ENCODE peak calls at places on chromosomes 4 and X, in nine cellular contexts. M is HCT116, Z is posterior vena cava, J is hypothalamus, O is upper lobe of right lung, S is tibial nerve, U is neural progenitor cell, I is left lung, X is ELF-1. P is an unnamed sample.

GRCh38 chr4:157961591-157961990 is 211.2 kb downstream of the GASK1B start:
- DNase-seq in M (no peak), Z (no peak), J (no peak), O (no peak), S (no peak), U (no peak), I (no peak), X (no peak), P (no peak)

GRCh38 chr4:5266991-5267390 is 215.7 kb downstream of the STK32B start:
- DNase-seq in M (no peak), Z (no peak), J (no peak), O (no peak), S (no peak), U (no peak), I (no peak), X (no peak), P (no peak)

GRCh38 chr4:82688091-82688815 is 110.3 kb downstream of the SCD5 start:
- DNase-seq in M (no peak), Z (no peak), J (no peak), O (no peak), S (no peak), U (no peak), I (no peak), X (no peak), P (no peak)

GRCh38 chrX:49291615-49292337 is 11.7 kb upstream of the GAGE10 start:
- DNase-seq in M (peak), Z (peak), J (peak), O (peak), S (peak), U (peak), I (peak), X (peak), P (peak)

GRCh38 chr4:177272007-177272406 is 37.7 kb upstream of the NEIL3 start:
- DNase-seq in M (no peak), Z (no peak), J (no peak), O (no peak), S (no peak), U (no peak), I (no peak), X (no peak), P (no peak)

GRCh38 chr4:183722738-183723560 is 63.9 kb downstream of the TRAPPC11 start:
- DNase-seq in M (no peak), Z (peak), J (peak), O (peak), S (no peak), U (peak), I (peak), X (peak), P (peak)

GRCh38 chr4:83248486-83248885 is 36.1 kb downstream of the COQ2 start:
- DNase-seq in M (no peak), Z (no peak), J (no peak), O (no peak), S (no peak), U (no peak), I (no peak), X (no peak), P (no peak)

GRCh38 chr4:32462944-32463343 is 1742.8 kb downstream of the PCDH7 start:
- DNase-seq in M (peak), Z (no peak), J (no peak), O (no peak), S (no peak), U (peak), I (no peak), X (no peak), P (no peak)

GRCh38 chr4:152328595-152328994 is 207.3 kb downstream of the FBXW7 start:
- DNase-seq in M (peak), Z (no peak), J (no peak), O (no peak), S (no peak), U (no peak), I (no peak), X (no peak), P (no peak)

GRCh38 chr4:141576585-141577110 is 59.7 kb upstream of the IL15 start:
- DNase-seq in M (no peak), Z (no peak), J (no peak), O (no peak), S (no peak), U (no peak), I (no peak), X (no peak), P (no peak)

GRCh38 chrX:22541926-22542325 is 269.2 kb downstream of the CBLL2 start:
- DNase-seq in M (no peak), Z (no peak), J (no peak), O (no peak), S (no peak), U (no peak), I (no peak), X (no peak), P (no peak)

GRCh38 chrX:9790866-9791265 is 4.6 kb downstream of the SHROOM2 start:
- DNase-seq in M (no peak), Z (no peak), J (no peak), O (no peak), S (no peak), U (no peak), I (no peak), X (peak), P (no peak)

GRCh38 chrX:155632424-155633100 is 19.8 kb upstream of the TMLHE start:
- DNase-seq in M (no peak), Z (no peak), J (no peak), O (no peak), S (no peak), U (no peak), I (no peak), X (no peak), P (no peak)

GRCh38 chr4:2267320-2267811 is 5.5 kb upstream of the MXD4 start:
- DNase-seq in M (no peak), Z (no peak), J (no peak), O (no peak), S (no peak), U (no peak), I (peak), X (no peak), P (no peak)

GRCh38 chr4:28508649-28509048 is 1648.0 kb downstream of the STIM2 start:
- DNase-seq in M (no peak), Z (no peak), J (no peak), O (no peak), S (no peak), U (no peak), I (no peak), X (no peak), P (no peak)

GRCh38 chrX:45806410-45807121 is 605.9 kb upstream of the DIPK2B start:
- DNase-seq in M (no peak), Z (no peak), J (no peak), O (no peak), S (no peak), U (no peak), I (no peak), X (peak), P (no peak)

GRCh38 chr4:40515398-40516293 is 114.0 kb downstream of the RBM47 start:
- DNase-seq in M (no peak), Z (no peak), J (no peak), O (no peak), S (no peak), U (peak), I (no peak), X (peak), P (no peak)

GRCh38 chrX:68686684-68687045 is 39.2 kb downstream of the STARD8 start:
- DNase-seq in M (no peak), Z (no peak), J (no peak), O (no peak), S (peak), U (peak), I (no peak), X (no peak), P (peak)

GRCh38 chrX:85627363-85627762 is 247.9 kb upstream of the POF1B start:
- DNase-seq in M (no peak), Z (no peak), J (no peak), O (no peak), S (no peak), U (peak), I (no peak), X (no peak), P (no peak)

GRCh38 chrX:138929905-138930304 is 218.4 kb upstream of the FGF13 start:
- DNase-seq in M (no peak), Z (no peak), J (no peak), O (no peak), S (no peak), U (no peak), I (no peak), X (no peak), P (no peak)

GRCh38 chr4:91837608-91838029 is 466.1 kb upstream of the GRID2 start:
- DNase-seq in M (no peak), Z (no peak), J (no peak), O (no peak), S (no peak), U (no peak), I (no peak), X (no peak), P (no peak)

GRCh38 chrX:114152130-114152529 is 431.8 kb upstream of the HTR2C start:
- DNase-seq in M (peak), Z (no peak), J (no peak), O (no peak), S (no peak), U (no peak), I (no peak), X (no peak), P (no peak)

GRCh38 chr4:119233750-119234149 is 21.2 kb downstream of the USP53 start:
- DNase-seq in M (no peak), Z (no peak), J (no peak), O (no peak), S (no peak), U (no peak), I (no peak), X (no peak), P (no peak)

GRCh38 chr4:108372678-108373077 is 203.9 kb upstream of the LEF1 start:
- DNase-seq in M (no peak), Z (no peak), J (no peak), O (no peak), S (no peak), U (no peak), I (no peak), X (no peak), P (no peak)

GRCh38 chr4:68271851-68272756 is 26.6 kb upstream of the TMPRSS11B start:
- DNase-seq in M (peak), Z (no peak), J (no peak), O (no peak), S (peak), U (peak), I (no peak), X (peak), P (peak)